ENCODE peak calls at places on chromosomes 5 and 9, in nine cellular contexts. V, H, Z, K, B, S, D, E and J are unnamed samples.
A peak's percentile ranks its signal among the peaks of the same experiment; 100 is the strongest.

GRCh38 chr5:65925601-65926275 is 637 bp upstream of the ERBIN start:
- DNase-seq in V (peak; percentile 77), H (peak; percentile 96), Z (peak; percentile 83), K (peak; percentile 87), B (peak; percentile 94), S (peak; percentile 88), D (peak; percentile 85), E (peak; percentile 88), J (peak; percentile 78)

GRCh38 chr9:125970340-125970739 is 223.2 kb downstream of the PBX3 start:
- DNase-seq in V (no peak), H (no peak), Z (no peak), K (no peak), B (no peak), S (no peak), D (no peak), E (no peak), J (no peak)

GRCh38 chr5:171323806-171324632 is 15.0 kb downstream of the TLX3 start:
- DNase-seq in V (no peak), H (no peak), Z (no peak), K (no peak), B (no peak), S (no peak), D (no peak), E (no peak), J (no peak)

GRCh38 chr5:45507174-45507573 is 189.0 kb downstream of the HCN1 start:
- DNase-seq in V (no peak), H (no peak), Z (no peak), K (no peak), B (peak; percentile 30), S (no peak), D (no peak), E (no peak), J (no peak)

GRCh38 chr9:127503379-127503921 is 52.1 kb downstream of the LRSAM1 start:
- DNase-seq in V (no peak), H (no peak), Z (no peak), K (no peak), B (no peak), S (no peak), D (no peak), E (no peak), J (no peak)

GRCh38 chr9:35756743-35757526 is 2.9 kb upstream of the MSMP start:
- DNase-seq in V (peak; percentile 73), H (peak; percentile 95), Z (peak; percentile 73), K (peak; percentile 91), B (peak; percentile 80), S (peak; percentile 79), D (peak; percentile 84), E (no peak), J (peak; percentile 49)

GRCh38 chr9:36346578-36346977 is 53.5 kb downstream of the RNF38 start:
- DNase-seq in V (no peak), H (no peak), Z (no peak), K (no peak), B (no peak), S (no peak), D (no peak), E (no peak), J (no peak)

GRCh38 chr5:107913511-107913910 is 242.8 kb upstream of the EFNA5 start:
- DNase-seq in V (no peak), H (no peak), Z (no peak), K (no peak), B (no peak), S (no peak), D (no peak), E (no peak), J (no peak)

GRCh38 chr5:145220491-145220890 is 614.7 kb downstream of the PRELID2 start:
- DNase-seq in V (no peak), H (no peak), Z (no peak), K (no peak), B (no peak), S (no peak), D (no peak), E (no peak), J (no peak)

GRCh38 chr5:139190125-139190524 is 8.0 kb downstream of the SIL1 start:
- DNase-seq in V (peak; percentile 29), H (no peak), Z (no peak), K (no peak), B (no peak), S (no peak), D (no peak), E (peak; percentile 82), J (no peak)

GRCh38 chr5:174571662-174572397 is 152.6 kb upstream of the MSX2 start:
- DNase-seq in V (peak; percentile 69), H (no peak), Z (peak; percentile 45), K (no peak), B (peak; percentile 86), S (peak; percentile 35), D (no peak), E (peak; percentile 98), J (no peak)
- TF ChIP-seq CTCF in V (peak; percentile 36), H (no peak), Z (no peak), K (no peak), B (peak; percentile 17), S (peak; percentile 7), D (no peak), E (peak; percentile 50), J (no peak)

GRCh38 chr9:114899461-114899860 is 30.9 kb downstream of the TNFSF8 start:
- DNase-seq in V (no peak), H (no peak), Z (no peak), K (no peak), B (no peak), S (no peak), D (no peak), E (no peak), J (no peak)

GRCh38 chr9:114898741-114899140 is 31.6 kb downstream of the TNFSF8 start:
- DNase-seq in V (no peak), H (no peak), Z (no peak), K (peak; percentile 81), B (peak; percentile 29), S (no peak), D (peak; percentile 67), E (no peak), J (peak; percentile 67)

GRCh38 chr9:114902773-114903589 is 27.4 kb downstream of the TNFSF8 start:
- DNase-seq in V (no peak), H (no peak), Z (no peak), K (no peak), B (no peak), S (no peak), D (no peak), E (peak; percentile 24), J (no peak)

GRCh38 chr9:114905160-114905940 is 25.0 kb downstream of the TNFSF8 start:
- DNase-seq in V (no peak), H (no peak), Z (no peak), K (no peak), B (peak; percentile 29), S (no peak), D (no peak), E (no peak), J (no peak)

DNA sequence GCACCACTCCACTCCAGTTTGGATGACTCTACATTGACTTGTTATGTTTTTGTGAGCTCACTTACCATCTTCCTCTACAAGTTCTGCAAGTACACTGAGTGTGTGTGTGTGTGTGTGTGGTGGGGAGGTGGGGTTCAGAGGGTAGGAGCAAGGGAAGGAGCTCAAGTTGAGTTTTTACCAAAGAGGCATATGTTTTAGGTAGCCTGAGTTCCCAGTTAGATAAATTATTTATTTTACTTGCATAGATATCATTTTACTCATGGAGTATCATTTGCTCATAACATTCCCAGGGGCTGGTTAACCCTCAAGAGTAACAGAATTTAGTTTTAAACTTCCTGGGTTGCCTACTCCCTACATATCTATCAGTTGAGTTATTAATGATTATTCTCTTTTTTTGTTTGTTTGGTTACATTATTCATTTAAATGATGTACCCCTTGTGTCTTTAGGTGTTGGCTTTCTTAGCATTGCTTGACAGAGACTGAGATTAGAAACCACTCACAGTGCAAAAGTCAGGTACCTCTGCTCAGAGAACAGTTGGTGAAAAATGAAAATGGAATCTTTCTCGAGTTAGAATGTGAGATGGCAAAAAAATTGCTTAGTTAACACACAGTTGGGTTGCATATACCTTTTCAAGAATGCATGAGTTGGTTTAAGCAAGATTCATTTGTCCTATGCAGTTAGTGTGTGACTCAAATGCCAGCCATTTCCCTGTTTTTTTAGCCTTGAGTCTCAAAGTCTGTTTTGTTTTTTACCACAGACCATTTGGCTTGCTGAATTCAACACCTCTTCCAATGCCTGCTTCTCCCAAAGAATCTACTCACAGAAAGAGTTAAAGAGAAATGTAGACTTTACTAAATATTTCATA is 29.2 kb downstream of the TNFSF8 start:
- DNase-seq in V (no peak), H (no peak), Z (no peak), K (no peak), B (no peak), S (no peak), D (no peak), E (peak; percentile 47), J (no peak)
- H3K4me1 ChIP-seq in V (no peaks in the 10 kb centered on the region), H (peaks cover 16% of the 10 kb centered on the region), Z (no peaks in the 10 kb centered on the region), K (peaks cover 2% of the 10 kb centered on the region), B (peaks cover 7% of the 10 kb centered on the region), S (peaks cover 7% of the 10 kb centered on the region), D (peaks cover 18% of the 10 kb centered on the region), E (peaks cover 19% of the 10 kb centered on the region), J (peaks cover 73% of the 10 kb centered on the region)

DNA sequence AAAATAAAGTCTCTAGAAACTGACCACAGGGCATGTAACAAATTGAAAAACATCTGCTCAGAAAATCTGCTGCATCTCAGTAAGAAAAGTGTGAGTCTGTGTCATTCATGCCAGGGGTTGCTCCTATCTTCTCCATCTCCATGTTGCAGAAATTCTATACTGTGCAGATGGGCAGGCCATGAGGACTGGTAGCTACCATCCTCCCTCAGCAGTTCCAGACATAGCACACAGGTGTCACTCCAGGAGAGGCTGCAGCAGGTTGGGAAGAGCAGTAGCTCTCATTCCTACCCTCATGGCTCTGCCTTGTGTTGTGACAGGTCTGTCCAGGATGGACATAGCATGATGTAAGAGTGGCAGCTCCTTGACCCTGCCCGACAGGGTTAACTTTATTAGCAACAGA is 173.4 kb downstream of the NDUFS4 start:
- DNase-seq in V (no peak), H (no peak), Z (no peak), K (no peak), B (peak; percentile 3), S (no peak), D (no peak), E (no peak), J (no peak)
- TF ChIP-seq CTCF in V (no peak), H (no peak), Z (no peak), K (no peak), B (no peak), S (no peak), D (no peak), E (no peak), J (no peak)

DNA sequence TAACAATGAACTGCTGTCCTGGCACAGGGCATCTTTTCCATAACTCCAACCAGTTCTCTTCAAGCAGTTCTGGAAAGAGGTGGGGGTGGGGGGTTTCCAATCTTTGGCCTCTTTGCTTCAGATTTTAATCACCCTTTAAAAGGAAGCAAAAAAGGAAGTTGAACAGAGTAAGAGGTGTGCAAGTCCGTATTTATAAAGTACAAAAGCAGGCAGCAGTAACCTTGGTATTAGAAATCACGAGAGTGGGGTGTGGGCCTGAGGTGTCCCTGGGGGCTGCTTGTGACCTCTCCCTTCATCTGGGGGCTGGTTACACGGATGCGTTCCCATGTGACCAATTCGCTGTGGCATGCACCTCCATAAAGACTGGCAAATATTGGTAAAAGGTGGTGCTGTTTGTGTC is 70.5 kb downstream of the PTCH1 start:
- DNase-seq in V (no peak), H (no peak), Z (no peak), K (no peak), B (no peak), S (no peak), D (no peak), E (no peak), J (no peak)
- H3K4me1 ChIP-seq in V (no peaks in the 10 kb centered on the region), H (no peaks in the 10 kb centered on the region), Z (no peaks in the 10 kb centered on the region), K (no peaks in the 10 kb centered on the region), B (no peaks in the 10 kb centered on the region), S (no peaks in the 10 kb centered on the region), D (no peaks in the 10 kb centered on the region), E (no peaks in the 10 kb centered on the region), J (no peaks in the 10 kb centered on the region)